ENCODE peak calls at places on chromosomes 13 and 19, in five cellular contexts. H is K562, M is SK-N-SH, F is HepG2, G is GM12878. D is an unnamed sample.

GRCh38 chr13:103250071-103250470 is 183.9 kb upstream of the SLC10A2 start:
- DNase-seq in M (no peak), H (no peak), F (no peak), G (no peak), D (no peak)

GRCh38 chr13:36520111-36520510 is 87.8 kb downstream of the CCNA1 start:
- DNase-seq in M (no peak), F (no peak), G (no peak), H (no peak), D (no peak)

GRCh38 chr13:65095118-65095517 is 2135.0 kb downstream of the PCDH9 start:
- DNase-seq in M (peak), H (no peak), F (no peak), G (no peak), D (no peak)

GRCh38 chr19:16153582-16154336 is 10.3 kb downstream of the HSH2D start:
- DNase-seq in M (no peak), H (peak), G (no peak), F (no peak), D (no peak)

GRCh38 chr13:29571876-29572570 is 23.5 kb downstream of the SLC7A1 start:
- DNase-seq in G (no peak), M (no peak), H (no peak), F (peak), D (no peak)

GRCh38 chr13:77916481-77916880 is 2.1 kb downstream of the EDNRB start:
- DNase-seq in G (no peak), H (no peak), M (no peak), F (no peak), D (no peak)

GRCh38 chr13:103862525-103862924 is 796.3 kb upstream of the SLC10A2 start:
- DNase-seq in F (no peak), G (no peak), H (no peak), M (no peak), D (no peak)

GRCh38 chr19:28505933-28506332 is 707.0 kb downstream of the UQCRFS1 start:
- DNase-seq in H (no peak), F (no peak), M (no peak), G (no peak), D (no peak)

GRCh38 chr19:50820549-50821247 is 2.9 kb downstream of the KLK1 start:
- DNase-seq in M (no peak), H (peak), F (no peak), G (peak), D (no peak)

GRCh38 chr13:75489502-75490263 is 7.7 kb upstream of the TBC1D4 start:
- DNase-seq in F (peak), H (no peak), M (no peak), G (peak), D (peak)

GRCh38 chr13:104015646-104016396 is 949.6 kb upstream of the SLC10A2 start:
- DNase-seq in M (no peak), G (no peak), F (no peak), H (no peak), D (peak)

GRCh38 chr13:77139311-77139710 is 112.4 kb upstream of the FBXL3 start:
- DNase-seq in F (no peak), H (no peak), G (no peak), M (no peak), D (peak)

GRCh38 chr13:51234676-51235075 is 12.5 kb downstream of the FAM124A start:
- DNase-seq in G (no peak), H (no peak), M (no peak), F (no peak), D (no peak)

GRCh38 chr19:45952341-45952690 is 21.3 kb downstream of the NOVA2 start:
- DNase-seq in H (no peak), F (no peak), G (no peak), M (no peak), D (no peak)

GRCh38 chr13:52599037-52599852 is 43.0 kb upstream of the HNRNPA1L2 start:
- DNase-seq in G (no peak), F (no peak), M (no peak), H (no peak), D (peak)

GRCh38 chr13:105914637-105915036 is 620.8 kb downstream of the EFNB2 start:
- DNase-seq in F (no peak), G (no peak), H (no peak), M (no peak), D (peak)
- TF ChIP-seq MXI1 in F (no peak), G (no peak), H (no peak), M (no peak), D (no peak)

DNA sequence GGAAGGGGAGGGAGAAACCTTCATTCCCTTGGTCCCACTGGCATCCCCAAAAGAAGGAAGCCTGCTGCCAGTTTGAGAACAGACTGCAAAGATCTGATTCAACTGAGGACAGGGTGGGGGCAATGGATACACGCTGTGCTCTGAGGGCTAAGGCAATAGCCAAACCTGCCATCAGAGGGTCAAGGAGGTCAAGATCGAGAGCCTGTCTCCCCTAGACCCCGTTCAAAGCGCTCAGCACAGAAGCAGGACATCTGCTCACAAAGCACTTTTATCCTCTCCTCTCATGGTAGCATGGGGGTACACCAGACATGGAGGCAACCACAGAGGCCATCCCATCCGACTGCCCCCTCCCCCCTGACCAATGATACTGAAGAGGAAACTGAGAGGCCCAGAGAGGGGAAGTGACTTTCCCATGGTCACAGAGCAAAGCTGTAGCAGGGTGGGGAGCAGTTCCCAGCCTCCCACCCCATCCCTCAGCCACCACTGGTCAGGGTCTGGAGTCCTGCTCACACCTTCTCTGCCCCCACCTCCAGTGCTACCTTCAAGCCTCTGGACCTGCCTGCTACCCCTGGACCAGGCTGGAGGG is 11.1 kb downstream of the POU2F2 start:
- DNase-seq in F (no peak), G (no peak), H (no peak), M (no peak), D (no peak)
- TF ChIP-seq MXI1 in F (no peak), G (no peak), H (no peak), M (no peak), D (no peak)

DNA sequence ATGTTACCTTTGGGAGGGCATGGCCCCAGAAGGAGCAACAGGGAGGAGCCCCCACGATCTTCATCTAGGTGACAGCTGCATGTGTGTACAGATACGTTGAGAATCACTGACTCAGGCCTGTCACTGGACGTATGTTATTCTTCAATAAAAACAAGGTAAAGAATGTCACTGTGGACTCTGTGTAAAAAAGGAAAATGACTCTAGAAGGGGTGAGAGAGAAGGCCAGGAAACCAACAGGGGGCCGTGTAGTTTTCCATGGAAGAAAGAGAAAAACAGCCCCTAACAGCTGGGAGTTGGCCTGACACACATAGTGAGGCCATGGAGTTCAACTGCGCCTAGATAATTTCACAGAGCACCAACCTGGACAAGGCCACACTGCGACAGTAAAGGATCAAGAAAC is 1.9 kb upstream of the LYPD3 start:
- DNase-seq in F (no peak), H (no peak), M (no peak), G (no peak), D (no peak)
- TF ChIP-seq MXI1 in F (no peak), H (no peak), M (no peak), G (no peak), D (no peak)

DNA sequence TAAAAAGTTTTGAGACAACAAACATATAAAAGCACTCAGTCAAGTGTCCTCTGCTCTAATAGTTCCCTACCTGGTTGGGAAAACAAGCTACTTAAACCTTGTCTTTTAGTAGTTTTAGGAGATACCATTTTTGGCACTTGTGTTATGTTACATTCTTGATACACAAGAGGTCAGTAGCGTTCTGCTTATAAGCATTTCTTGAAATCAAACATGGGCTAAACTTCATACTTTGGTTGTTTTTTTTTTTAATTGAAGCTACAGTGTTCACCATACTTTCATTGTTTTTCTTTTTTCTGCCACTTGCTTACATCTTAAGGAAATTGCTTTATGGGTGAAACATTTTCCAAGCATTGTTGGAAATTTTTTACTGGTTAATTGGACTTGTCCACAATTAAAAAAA is 12.9 kb downstream of the NHLRC3 start:
- DNase-seq in H (no peak), F (peak), G (no peak), M (peak), D (peak)
- TF ChIP-seq MXI1 in H (no peak), F (no peak), G (no peak), M (no peak), D (no peak)

GRCh38 chr13:93552596-93552995 is 326.0 kb downstream of the GPC6 start:
- DNase-seq in G (no peak), F (no peak), M (no peak), H (no peak), D (no peak)

GRCh38 chr13:93554514-93554913 is 327.9 kb downstream of the GPC6 start:
- DNase-seq in H (no peak), M (no peak), G (no peak), F (no peak), D (no peak)

GRCh38 chr13:93547886-93548285 is 321.3 kb downstream of the GPC6 start:
- DNase-seq in M (no peak), G (no peak), H (no peak), F (no peak), D (no peak)

DNA sequence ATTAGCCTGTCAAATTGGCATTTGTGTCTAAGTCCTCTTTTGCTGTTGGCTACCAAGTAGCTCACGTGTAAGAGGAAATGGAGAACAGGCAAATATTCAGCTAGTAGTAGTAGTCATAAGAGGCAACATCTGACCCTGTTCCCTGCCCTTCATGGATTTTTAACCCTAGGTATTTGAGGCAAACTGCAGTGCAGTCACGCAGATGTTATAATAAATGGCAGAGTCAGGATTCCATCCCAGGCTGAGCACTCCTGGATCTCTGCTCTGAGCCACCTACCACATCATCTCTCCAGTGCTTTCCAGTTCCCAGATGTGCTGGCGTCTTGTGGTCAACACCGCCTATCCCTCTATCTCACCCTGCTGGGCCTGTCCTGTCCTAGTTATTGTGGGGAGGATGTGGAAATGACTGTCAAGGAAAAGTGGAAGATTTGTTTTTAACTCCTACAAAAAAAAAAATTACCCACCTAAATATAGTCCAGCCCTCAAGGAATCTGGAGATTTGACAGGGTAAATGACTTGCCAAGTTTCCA is 322.8 kb downstream of the GPC6 start:
- DNase-seq in H (no peak), M (no peak), F (no peak), G (no peak), D (no peak)
- TF ChIP-seq MXI1 in H (no peak), M (no peak), F (no peak), G (no peak), D (no peak)

GRCh38 chr13:44577236-44578063 is 1.3 kb upstream of the TSC22D1 start:
- DNase-seq in G (peak), F (peak), M (peak), H (peak), D (peak)

GRCh38 chr13:44575035-44575434 is 1.1 kb downstream of the TSC22D1 start:
- DNase-seq in G (no peak), F (no peak), H (no peak), M (no peak), D (no peak)

GRCh38 chr13:44574466-44574855 is 1.7 kb downstream of the TSC22D1 start:
- DNase-seq in H (no peak), M (no peak), G (no peak), F (no peak), D (peak)

GRCh38 chr13:44576396-44577235 is 486 bp upstream of the TSC22D1 start:
- DNase-seq in H (peak), G (no peak), F (no peak), M (peak), D (no peak)

DNA sequence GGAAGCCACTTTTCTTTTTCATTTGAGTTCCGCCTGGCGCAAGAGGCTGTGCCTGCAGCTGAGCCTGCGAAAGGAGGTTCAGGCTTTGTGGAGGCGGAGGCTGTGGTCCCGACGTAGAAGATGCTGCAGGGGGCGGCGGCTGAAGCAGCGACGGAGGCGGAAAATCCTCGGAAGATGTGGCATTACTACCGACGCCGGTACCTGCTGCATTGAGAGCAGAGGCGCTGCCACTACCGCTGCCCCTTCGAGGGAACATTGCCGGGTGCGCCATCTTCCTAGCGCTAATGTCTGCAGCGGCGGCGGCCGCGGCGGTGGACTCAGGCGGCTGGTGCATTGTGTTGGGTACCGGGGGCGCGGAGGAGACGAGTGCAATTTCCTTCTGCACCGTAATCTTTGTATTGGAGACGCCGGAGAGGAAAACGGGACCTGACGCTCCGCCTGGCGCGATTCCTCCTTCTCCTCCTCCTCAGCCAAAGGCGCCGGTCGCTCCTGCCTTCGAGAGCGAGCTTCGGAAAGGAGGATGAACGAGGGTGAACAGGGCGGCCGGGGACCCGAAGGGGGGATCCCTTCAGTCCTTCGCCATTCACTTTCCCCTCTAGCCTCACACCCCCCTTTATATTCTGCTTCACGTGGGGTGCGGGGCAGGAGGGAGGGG is at the start of gene TSC22D1:
- DNase-seq in G (no peak), F (no peak), M (peak), H (no peak), D (peak)
- TF ChIP-seq MXI1 in G (no peak), F (no peak), M (peak), H (no peak), D (peak)

DNA sequence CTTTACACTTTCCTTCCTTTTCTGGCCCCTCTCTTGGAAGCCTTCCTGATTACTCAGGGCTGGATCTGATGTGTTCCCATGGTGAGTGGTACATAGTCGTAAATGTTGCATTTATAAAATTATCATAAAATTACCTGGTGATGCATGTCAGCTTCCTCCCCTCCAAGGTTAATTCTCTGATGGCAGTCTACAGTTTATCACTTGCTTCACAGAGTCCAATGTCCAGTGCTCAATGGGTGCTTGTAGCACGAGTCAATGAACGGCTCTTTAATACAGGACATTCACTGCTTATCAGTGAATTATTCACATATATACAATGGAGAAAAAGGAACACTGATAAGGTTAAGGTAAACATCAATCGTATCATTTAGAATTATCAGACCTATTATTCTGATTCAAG is 27.0 kb upstream of the OXGR1 start:
- DNase-seq in H (no peak), G (no peak), M (no peak), F (no peak), D (no peak)
- TF ChIP-seq MXI1 in H (no peak), G (no peak), M (no peak), F (no peak), D (no peak)

GRCh38 chr13:46478641-46479040 is 74.3 kb upstream of the LRCH1 start:
- DNase-seq in M (no peak), G (no peak), F (no peak), H (no peak), D (no peak)
- TF ChIP-seq MXI1 in M (no peak), G (no peak), F (no peak), H (no peak), D (no peak)

DNA sequence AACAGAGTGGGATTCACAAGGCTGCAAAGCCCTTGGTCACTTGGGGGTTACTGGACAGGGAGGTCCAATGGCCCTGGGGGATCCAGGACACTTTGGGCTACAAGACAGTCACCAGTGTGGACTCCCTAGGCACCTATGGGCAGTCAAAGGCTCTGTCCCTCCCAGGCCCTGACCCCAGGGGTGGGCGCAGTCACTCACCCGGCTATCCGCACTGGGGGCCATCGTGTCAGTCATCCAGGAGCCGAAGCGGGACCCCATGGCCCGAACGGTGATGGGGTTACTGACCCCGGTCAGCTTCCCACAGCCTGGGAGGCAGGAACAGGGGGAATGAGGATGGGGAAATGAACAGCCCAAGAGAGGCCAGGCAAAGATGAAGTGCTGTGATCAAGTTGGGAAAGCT is 21.5 kb downstream of the PIN1 start:
- DNase-seq in M (no peak), G (no peak), F (no peak), H (no peak), D (no peak)
- TF ChIP-seq MXI1 in M (no peak), G (no peak), F (no peak), H (no peak), D (no peak)

D was measured in IMR-90.